ENCODE peak calls at places on chromosomes 3 and 15, in seven cellular contexts. F, T, P, U, C, Z and V are unnamed samples.

GRCh38 chr15:97085806-97086205 is 755.3 kb downstream of the NR2F2 start:
- DNase-seq in F (peak; percentile 43), T (no peak), P (no peak), U (no peak), C (no peak), Z (no peak), V (no peak)

GRCh38 chr3:189573004-189573403 is 58.2 kb upstream of the TP63 start:
- DNase-seq in F (no peak), T (no peak), P (no peak), U (no peak), C (no peak), Z (peak; percentile 58), V (no peak)

GRCh38 chr3:126346466-126346865 is 10.7 kb downstream of the KLF15 start:
- DNase-seq in F (no peak), T (peak; percentile 3), P (peak; percentile 44), U (no peak), C (no peak), Z (no peak), V (no peak)

GRCh38 chr3:72745146-72745976 is 102.9 kb downstream of the SHQ1 start:
- DNase-seq in F (no peak), T (peak; percentile 63), P (no peak), U (no peak), C (no peak), Z (no peak), V (no peak)

GRCh38 chr15:85005744-85006143 is 24.1 kb downstream of the PDE8A start:
- DNase-seq in F (no peak), T (no peak), P (no peak), U (no peak), C (peak; percentile 62), Z (no peak), V (no peak)

GRCh38 chr15:74128785-74129350 is 1.5 kb upstream of the ISLR2 start:
- DNase-seq in F (peak; percentile 48), T (no peak), P (peak; percentile 59), U (no peak), C (no peak), Z (no peak), V (no peak)

GRCh38 chr3:194306109-194306686 is 44.9 kb downstream of the CPN2 start:
- DNase-seq in F (no peak), T (no peak), P (peak; percentile 91), U (no peak), C (no peak), Z (no peak), V (no peak)

GRCh38 chr3:4721511-4721911 is 228.4 kb downstream of the ITPR1 start:
- DNase-seq in F (no peak), T (no peak), P (no peak), U (no peak), C (no peak), Z (peak; percentile 88), V (no peak)

GRCh38 chr3:12408984-12409383 is 75.3 kb upstream of the TSEN2 start:
- DNase-seq in F (no peak), T (no peak), P (no peak), U (no peak), C (no peak), Z (no peak), V (no peak)

GRCh38 chr3:16838561-16838960 is 46.2 kb upstream of the PLCL2 start:
- DNase-seq in F (no peak), T (no peak), P (no peak), U (no peak), C (no peak), Z (no peak), V (no peak)

GRCh38 chr3:71987089-71987735 is 202.3 kb upstream of the PROK2 start:
- DNase-seq in F (no peak), T (peak; percentile 38), P (no peak), U (no peak), C (no peak), Z (no peak), V (no peak)

DNA sequence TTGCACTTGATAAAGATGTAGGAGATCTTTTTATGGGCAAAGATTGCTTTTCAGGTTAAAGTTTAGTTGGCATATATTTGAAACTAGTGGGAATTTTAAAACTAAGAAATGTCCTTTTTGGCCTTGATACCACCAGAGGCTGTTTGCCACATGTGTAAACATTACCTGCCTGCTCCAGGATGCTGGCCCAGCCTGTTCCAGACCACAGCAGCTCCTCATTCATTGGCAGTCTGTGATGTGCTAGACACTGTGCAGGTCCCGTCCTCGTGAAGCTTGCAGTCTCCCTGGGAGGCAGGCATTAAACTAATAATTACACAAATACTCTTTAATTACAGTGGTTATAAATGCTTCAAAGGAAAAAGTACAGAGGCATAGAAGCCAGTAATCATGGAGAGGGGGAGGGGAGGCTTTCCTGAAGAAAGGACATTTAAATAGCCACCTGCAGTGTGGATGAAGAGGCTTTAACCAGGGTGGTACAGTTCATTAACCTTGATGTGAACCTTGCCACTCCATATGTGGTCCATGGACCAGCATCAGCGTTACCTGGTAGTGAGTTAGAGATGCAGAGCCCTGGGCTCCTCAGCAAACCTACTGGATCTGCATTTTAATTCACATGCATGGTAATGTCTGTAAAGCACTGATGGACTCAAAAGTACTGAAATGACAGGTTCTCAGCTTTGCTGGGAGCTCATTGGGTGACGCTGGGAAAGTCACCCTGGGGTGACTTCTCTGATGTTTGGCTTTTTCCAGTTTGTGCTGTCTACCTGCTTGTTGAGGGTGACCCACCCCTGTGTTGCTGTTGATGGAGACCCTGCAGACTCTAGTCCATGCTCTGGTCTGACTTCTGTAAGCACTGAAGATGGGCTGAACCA is 5.3 kb downstream of the ZNF710 start:
- DNase-seq in F (no peak), T (no peak), P (no peak), U (no peak), C (no peak), Z (no peak), V (no peak)
- TF ChIP-seq CTCF in F (no peak), T (no peak), P (no peak), U (no peak), C (no peak), Z (no peak), V (no peak)

GRCh38 chr15:68730491-68731317 is 90.0 kb downstream of the ANP32A start:
- DNase-seq in F (no peak), T (peak; percentile 60), P (no peak), U (peak; percentile 78), C (no peak), Z (peak; percentile 44), V (peak; percentile 56)
- TF ChIP-seq CTCF in F (no peak), T (peak; percentile 68), P (peak; percentile 48), U (peak; percentile 30), C (peak; percentile 58), Z (peak; percentile 60), V (peak; percentile 81)

GRCh38 chr3:45792036-45792435 is 4.3 kb downstream of the SLC6A20 start:
- DNase-seq in F (no peak), T (no peak), P (no peak), U (no peak), C (no peak), Z (no peak), V (no peak)

GRCh38 chr3:45795509-45795881 is 841 bp downstream of the SLC6A20 start:
- DNase-seq in F (no peak), T (no peak), P (no peak), U (no peak), C (no peak), Z (no peak), V (no peak)

GRCh38 chr3:45792516-45793172 is 3.7 kb downstream of the SLC6A20 start:
- DNase-seq in F (no peak), T (no peak), P (no peak), U (no peak), C (no peak), Z (no peak), V (no peak)

GRCh38 chr3:45794177-45794560 is 2.2 kb downstream of the SLC6A20 start:
- DNase-seq in F (no peak), T (no peak), P (no peak), U (no peak), C (no peak), Z (no peak), V (no peak)

GRCh38 chr3:45793482-45794176 is 2.7 kb downstream of the SLC6A20 start:
- DNase-seq in F (no peak), T (no peak), P (no peak), U (no peak), C (no peak), Z (no peak), V (no peak)
- TF ChIP-seq CTCF in F (no peak), T (no peak), P (no peak), U (no peak), C (no peak), Z (no peak), V (no peak)

DNA sequence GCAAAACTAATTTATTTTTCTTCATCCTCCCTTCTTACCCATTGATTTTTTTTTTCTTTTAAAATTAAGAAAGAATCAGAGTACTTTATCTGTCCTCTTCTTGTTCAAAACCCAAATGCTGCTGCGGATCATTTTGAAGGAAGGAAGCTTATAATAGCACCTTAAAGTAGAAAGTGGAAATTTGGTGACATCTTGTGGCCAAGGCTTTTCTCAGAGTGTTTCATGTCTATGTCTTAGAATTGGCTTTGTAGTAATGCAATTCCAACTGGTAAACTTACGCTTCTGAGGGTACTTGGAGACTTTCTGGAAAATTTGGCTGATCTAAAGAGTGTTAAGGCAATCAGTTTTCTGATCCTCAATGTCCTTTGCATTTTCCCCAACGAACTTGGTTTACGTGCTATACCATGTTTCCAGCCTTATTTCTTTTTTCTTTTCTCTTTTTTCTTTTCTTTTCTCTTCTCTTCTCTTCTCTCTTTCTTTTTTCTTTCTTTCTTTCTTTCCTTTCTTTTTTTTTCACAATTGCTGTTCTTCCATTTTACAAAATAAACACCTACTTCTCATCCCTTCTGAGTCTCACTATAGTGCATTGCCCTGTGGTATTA is 30.7 kb downstream of the C3orf38 start:
- DNase-seq in F (no peak), T (peak; percentile 15), P (no peak), U (peak; percentile 9), C (no peak), Z (peak; percentile 54), V (no peak)
- TF ChIP-seq CTCF in F (no peak), T (peak; percentile 18), P (no peak), U (no peak), C (peak; percentile 27), Z (peak; percentile 66), V (peak; percentile 83)

GRCh38 chr15:80636675-80637074 is 58.4 kb upstream of the ABHD17C start:
- DNase-seq in F (no peak), T (no peak), P (no peak), U (peak; percentile 18), C (no peak), Z (no peak), V (no peak)
- TF ChIP-seq CTCF in F (no peak), T (no peak), P (no peak), U (no peak), C (peak; percentile 14), Z (no peak), V (no peak)